ENCODE peak calls at places on chromosomes 12 and 14, in five cellular contexts. I is heart left ventricle, Y is GM12864, W is lower lobe of right lung, C is cardiac fibroblast. A is an unnamed sample.

GRCh38 chr12:57864811-57865751 is 18.6 kb upstream of the CTDSP2 start:
- DNase-seq in I (peak), Y (no peak), W (peak), C (peak), A (peak)

GRCh38 chr14:97120204-97121120 is 323.3 kb downstream of the VRK1 start:
- DNase-seq in I (no peak), Y (no peak), W (no peak), C (no peak), A (peak)

GRCh38 chr14:74018029-74018703 is 922 bp downstream of the ENTPD5 start:
- DNase-seq in I (no peak), Y (no peak), W (no peak), C (no peak), A (peak)

GRCh38 chr14:61258985-61259384 is 22.2 kb downstream of the TMEM30B start:
- DNase-seq in I (no peak), Y (no peak), W (no peak), C (no peak), A (no peak)

GRCh38 chr14:103828315-103828967 is 18.9 kb downstream of the PPP1R13B start:
- DNase-seq in I (peak), Y (no peak), W (no peak), C (peak), A (no peak)

GRCh38 chr14:85252011-85252410 is 277.9 kb upstream of the FLRT2 start:
- DNase-seq in I (no peak), Y (no peak), W (no peak), C (peak), A (no peak)

GRCh38 chr14:71481215-71481614 is 451.0 kb upstream of the RGS6 start:
- DNase-seq in I (no peak), Y (no peak), W (no peak), C (no peak), A (no peak)

GRCh38 chr12:47807338-47807737 is 12.4 kb downstream of the HDAC7 start:
- DNase-seq in I (peak), Y (no peak), W (no peak), C (no peak), A (no peak)

GRCh38 chr14:81137316-81137715 is 83.4 kb downstream of the GTF2A1 start:
- DNase-seq in I (no peak), Y (no peak), W (no peak), C (peak), A (no peak)

DNA sequence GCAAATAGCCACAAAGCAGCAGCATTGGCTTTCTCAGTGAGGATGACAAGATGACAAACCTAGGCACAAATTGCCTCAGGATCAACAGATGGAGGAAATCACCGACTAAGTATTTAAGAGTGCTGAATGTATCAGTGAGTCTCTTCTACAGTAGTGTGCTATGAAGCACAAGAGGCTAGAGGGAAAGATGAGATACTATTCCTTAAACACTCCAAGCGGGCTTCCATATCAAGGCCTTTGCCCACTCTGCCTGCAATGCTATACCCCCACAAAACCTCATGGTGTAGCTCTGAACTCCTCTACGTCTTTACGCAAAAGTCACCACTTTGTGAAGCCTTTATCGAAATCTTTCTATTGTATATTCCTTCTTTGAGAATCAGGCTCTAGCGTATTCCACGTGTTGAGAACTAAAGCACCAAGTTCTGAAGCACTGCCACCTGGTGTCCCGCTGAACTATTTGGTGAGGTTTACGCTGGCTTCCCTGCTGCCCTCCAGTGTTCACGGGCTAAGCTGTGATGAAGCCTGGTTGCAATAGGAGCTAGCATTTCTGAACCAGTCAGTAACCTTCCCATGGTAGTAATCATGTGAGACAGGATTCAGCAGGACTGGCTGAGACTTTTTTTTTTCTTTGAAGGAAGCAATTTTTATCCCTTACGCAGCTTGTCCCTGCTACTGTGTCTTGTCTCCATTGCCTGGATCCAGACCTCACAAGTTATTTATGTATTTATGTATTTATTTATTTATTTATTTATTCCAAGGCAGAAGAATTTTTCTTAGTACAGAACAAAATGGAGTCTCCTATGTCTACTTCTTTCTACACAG is 426.5 kb upstream of the OR4E1 start:
- DNase-seq in I (peak), Y (peak), W (no peak), C (peak), A (peak)
- TF ChIP-seq CTCF in I (peak), Y (peak), W (peak), C (peak), A (peak)

GRCh38 chr12:48978741-48979601 is 849 bp downstream of the WNT1 start:
- DNase-seq in I (no peak), Y (no peak), W (no peak), C (no peak), A (no peak)

GRCh38 chr12:48979602-48980388 is 1.7 kb downstream of the WNT1 start:
- DNase-seq in I (no peak), Y (no peak), W (no peak), C (no peak), A (no peak)

GRCh38 chr12:48977290-48978281 is 536 bp upstream of the WNT1 start:
- DNase-seq in I (peak), Y (no peak), W (peak), C (peak), A (peak)

GRCh38 chr12:48980389-48980952 is 2.3 kb downstream of the WNT1 start:
- DNase-seq in I (no peak), Y (no peak), W (peak), C (no peak), A (no peak)

DNA sequence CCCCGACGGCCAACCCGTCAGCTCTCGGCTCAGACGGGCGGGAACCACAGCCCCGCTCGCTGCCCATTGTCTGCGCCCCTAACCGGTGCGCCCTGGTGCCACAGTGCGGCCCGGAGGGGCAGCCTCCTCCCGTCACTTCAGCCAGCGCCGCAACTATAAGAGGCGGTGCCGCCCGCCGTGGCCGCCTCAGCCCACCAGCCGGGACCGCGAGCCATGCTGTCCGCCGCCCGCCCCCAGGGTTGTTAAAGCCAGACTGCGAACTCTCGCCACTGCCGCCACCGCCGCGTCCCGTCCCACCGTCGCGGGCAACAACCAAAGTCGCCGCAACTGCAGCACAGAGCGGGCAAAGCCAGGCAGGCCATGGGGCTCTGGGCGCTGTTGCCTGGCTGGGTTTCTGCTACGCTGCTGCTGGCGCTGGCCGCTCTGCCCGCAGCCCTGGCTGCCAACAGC is at the start of gene WNT1:
- DNase-seq in I (no peak), Y (no peak), W (no peak), C (no peak), A (no peak)
- TF ChIP-seq CTCF in I (peak), Y (no peak), W (peak), C (no peak), A (no peak)

GRCh38 chr12:30965613-30965985 is 39.1 kb downstream of the TSPAN11 start:
- DNase-seq in I (no peak), Y (no peak), W (no peak), C (no peak), A (no peak)
- TF ChIP-seq CTCF in I (no peak), Y (no peak), W (no peak), C (peak), A (no peak)

DNA sequence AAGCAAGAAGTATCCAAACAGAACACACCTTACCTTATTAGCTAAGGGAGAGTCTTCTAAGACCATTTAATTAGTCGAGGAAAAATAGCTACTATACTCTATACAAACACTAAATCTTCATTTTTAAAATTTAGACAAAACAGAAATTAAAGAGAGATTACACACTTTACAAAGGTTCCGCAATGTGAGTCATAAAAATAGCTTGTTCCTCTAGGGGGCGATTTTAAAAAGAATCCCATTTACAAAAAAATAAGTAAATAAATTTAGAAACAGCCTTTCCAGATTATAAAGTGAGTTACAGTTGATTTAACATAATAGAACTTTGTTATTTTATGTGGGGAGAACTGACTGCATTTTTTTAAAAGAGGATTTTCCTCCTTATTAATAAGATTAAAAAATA is 201.6 kb downstream of the PAX9 start:
- DNase-seq in I (no peak), Y (no peak), W (no peak), C (no peak), A (no peak)
- TF ChIP-seq CTCF in I (no peak), Y (peak), W (no peak), C (peak), A (peak)

DNA sequence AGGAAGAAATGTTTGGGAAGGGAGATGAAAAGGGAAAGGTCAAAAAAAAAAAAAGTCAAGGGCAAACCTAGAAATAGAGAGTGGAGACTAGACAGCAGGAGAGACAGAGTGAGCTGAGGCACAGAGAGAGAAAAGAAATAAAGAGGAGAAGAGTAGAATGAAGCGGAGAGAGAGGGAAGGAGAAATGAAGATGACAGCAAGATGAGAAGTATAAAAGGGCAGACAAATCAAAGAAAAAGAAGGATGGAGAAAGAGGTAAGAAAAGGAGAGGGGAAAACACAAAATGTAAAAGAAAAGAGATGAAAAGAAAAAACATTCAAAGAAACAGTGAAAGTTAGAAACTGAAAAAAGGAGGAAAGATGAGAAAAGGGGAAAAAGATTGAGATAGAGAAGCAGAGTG is 53.0 kb downstream of the TC2N start:
- DNase-seq in I (no peak), Y (no peak), W (no peak), C (no peak), A (no peak)
- TF ChIP-seq CTCF in I (no peak), Y (no peak), W (no peak), C (no peak), A (no peak)

DNA sequence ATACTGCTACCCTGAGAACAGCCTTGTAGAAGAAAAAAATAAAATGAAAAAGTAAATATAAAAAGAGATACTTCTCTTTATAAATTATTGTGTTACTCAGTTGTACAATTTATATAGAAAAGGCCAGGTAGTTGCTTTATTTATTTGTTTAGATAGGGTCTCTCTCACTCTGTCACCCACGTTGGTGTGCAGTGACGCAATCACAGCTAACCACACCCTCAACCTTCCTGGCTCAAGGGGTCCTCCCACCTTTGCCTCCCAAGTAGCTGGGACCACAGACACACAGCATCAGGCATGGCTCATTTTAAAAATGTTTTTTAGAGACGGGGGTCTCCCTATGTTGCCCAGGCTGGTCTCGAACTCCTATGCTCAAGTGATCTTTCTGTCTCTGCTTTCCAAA is 175.4 kb upstream of the PZP start:
- DNase-seq in I (no peak), Y (no peak), W (no peak), C (no peak), A (no peak)
- TF ChIP-seq CTCF in I (no peak), Y (no peak), W (no peak), C (no peak), A (no peak)

A was measured in GM06990.